ENCODE peak calls at places on chromosomes 16 and 17, in ten cellular contexts. F, Y, C, T, B, H, Z, A, N and K are unnamed samples.

GRCh38 chr16:54347961-54348360 is 61.4 kb upstream of the IRX3 start:
- DNase-seq in F (no peak), Y (no peak), C (no peak), T (peak), B (no peak), H (no peak), Z (no peak), A (no peak), N (no peak), K (no peak)

GRCh38 chr16:51298800-51299199 is 147.7 kb upstream of the SALL1 start:
- DNase-seq in F (no peak), Y (no peak), C (no peak), T (no peak), B (no peak), H (no peak), Z (no peak), A (no peak), N (no peak), K (no peak)

GRCh38 chr17:47687748-47688147 is 6.2 kb upstream of the TBKBP1 start:
- DNase-seq in F (no peak), Y (peak), C (no peak), T (peak), B (peak), H (no peak), Z (no peak), A (peak), N (no peak), K (no peak)

GRCh38 chr16:53913082-53913870 is 209.3 kb downstream of the FTO start:
- DNase-seq in F (peak), Y (no peak), C (no peak), T (peak), B (no peak), H (no peak), Z (peak), A (peak), N (peak), K (no peak)

GRCh38 chr16:10594312-10594950 is 14.0 kb upstream of the EMP2 start:
- DNase-seq in F (no peak), Y (no peak), C (no peak), T (peak), B (peak), H (no peak), Z (no peak), A (no peak), N (no peak), K (no peak)

GRCh38 chr16:31714899-31715504 is 158.6 kb upstream of the ZNF267 start:
- DNase-seq in F (no peak), Y (no peak), C (no peak), T (no peak), B (no peak), H (no peak), Z (no peak), A (no peak), N (no peak), K (no peak)

GRCh38 chr17:19011581-19011980 is 7.0 kb upstream of the FAM83G start:
- DNase-seq in F (no peak), Y (no peak), C (no peak), T (no peak), B (peak), H (no peak), Z (no peak), A (no peak), N (no peak), K (no peak)

GRCh38 chr17:42980766-42981397 is 517 bp downstream of the RUNDC1 start:
- DNase-seq in F (no peak), Y (peak), C (peak), T (peak), B (peak), H (peak), Z (no peak), A (peak), N (no peak), K (no peak)

GRCh38 chr16:69014811-69015210 is 90.6 kb upstream of the HAS3 start:
- DNase-seq in F (no peak), Y (no peak), C (no peak), T (no peak), B (no peak), H (no peak), Z (no peak), A (no peak), N (no peak), K (no peak)

GRCh38 chr17:81027038-81027437 is 7.9 kb upstream of the BAIAP2 start:
- DNase-seq in F (no peak), Y (no peak), C (no peak), T (no peak), B (peak), H (no peak), Z (no peak), A (no peak), N (no peak), K (no peak)

GRCh38 chr16:67223992-67224391 is 2.9 kb upstream of the TMEM208 start:
- DNase-seq in F (no peak), Y (no peak), C (no peak), T (no peak), B (no peak), H (no peak), Z (no peak), A (no peak), N (no peak), K (no peak)

GRCh38 chr17:15516150-15516549 is 47.1 kb downstream of the TVP23C start:
- DNase-seq in F (no peak), Y (no peak), C (no peak), T (peak), B (no peak), H (no peak), Z (no peak), A (peak), N (no peak), K (no peak)

GRCh38 chr17:68807998-68808772 is 147.0 kb downstream of the ABCA8 start:
- DNase-seq in F (no peak), Y (no peak), C (no peak), T (no peak), B (no peak), H (no peak), Z (no peak), A (peak), N (no peak), K (no peak)

GRCh38 chr17:6166492-6167179 is 96.5 kb downstream of the WSCD1 start:
- DNase-seq in F (no peak), Y (no peak), C (no peak), T (no peak), B (no peak), H (no peak), Z (no peak), A (no peak), N (no peak), K (no peak)

GRCh38 chr16:66634527-66635196 is 30.2 kb downstream of the CMTM3 start:
- DNase-seq in F (no peak), Y (no peak), C (no peak), T (no peak), B (no peak), H (no peak), Z (no peak), A (no peak), N (no peak), K (no peak)

GRCh38 chr16:66996324-66996982 is 8.1 kb downstream of the CES4A start:
- DNase-seq in F (peak), Y (no peak), C (peak), T (peak), B (no peak), H (no peak), Z (peak), A (peak), N (no peak), K (no peak)

GRCh38 chr16:66141885-66142284 is 224.6 kb upstream of the CDH5 start:
- DNase-seq in F (no peak), Y (no peak), C (no peak), T (no peak), B (no peak), H (no peak), Z (no peak), A (no peak), N (no peak), K (no peak)

GRCh38 chr17:81036128-81036891 is 1.4 kb downstream of the BAIAP2 start:
- DNase-seq in F (no peak), Y (no peak), C (peak), T (peak), B (no peak), H (no peak), Z (no peak), A (no peak), N (no peak), K (no peak)

GRCh38 chr17:7801582-7801981 is 32.4 kb upstream of the KDM6B start:
- DNase-seq in F (no peak), Y (no peak), C (no peak), T (no peak), B (no peak), H (no peak), Z (no peak), A (no peak), N (no peak), K (no peak)

GRCh38 chr16:56245197-56245596 is 53.9 kb downstream of the GNAO1 start:
- DNase-seq in F (no peak), Y (no peak), C (no peak), T (peak), B (no peak), H (no peak), Z (no peak), A (peak), N (no peak), K (no peak)

GRCh38 chr16:12801511-12802042 is 2.1 kb downstream of the CPPED1 start:
- DNase-seq in F (no peak), Y (no peak), C (no peak), T (peak), B (no peak), H (no peak), Z (peak), A (peak), N (no peak), K (no peak)

GRCh38 chr16:67546761-67547422 is 15.4 kb upstream of the CTCF start:
- DNase-seq in F (no peak), Y (peak), C (peak), T (peak), B (peak), H (peak), Z (no peak), A (peak), N (peak), K (peak)

GRCh38 chr16:53881371-53881770 is 177.4 kb downstream of the FTO start:
- DNase-seq in F (peak), Y (no peak), C (no peak), T (peak), B (no peak), H (no peak), Z (no peak), A (peak), N (no peak), K (no peak)

GRCh38 chr16:26457061-26457460 is 609.7 kb upstream of the C16orf82 start:
- DNase-seq in F (no peak), Y (no peak), C (no peak), T (no peak), B (no peak), H (no peak), Z (no peak), A (no peak), N (no peak), K (no peak)

GRCh38 chr17:146983-147761 is 9.8 kb downstream of the SCGB1C2 start:
- DNase-seq in F (no peak), Y (peak), C (peak), T (no peak), B (peak), H (no peak), Z (no peak), A (no peak), N (no peak), K (no peak)

GRCh38 chr16:85418978-85419491 is 194.1 kb upstream of the GSE1 start:
- DNase-seq in F (no peak), Y (peak), C (peak), T (no peak), B (peak), H (no peak), Z (no peak), A (no peak), N (no peak), K (no peak)

GRCh38 chr17:80727409-80727755 is 182.7 kb downstream of the RPTOR start:
- DNase-seq in F (no peak), Y (no peak), C (peak), T (no peak), B (no peak), H (no peak), Z (no peak), A (no peak), N (no peak), K (no peak)

GRCh38 chr17:57088298-57088697 is 3.3 kb downstream of the AKAP1 start:
- DNase-seq in F (no peak), Y (no peak), C (no peak), T (no peak), B (no peak), H (no peak), Z (no peak), A (no peak), N (no peak), K (no peak)

GRCh38 chr17:57086069-57086930 is 1.3 kb downstream of the AKAP1 start:
- DNase-seq in F (no peak), Y (peak), C (peak), T (peak), B (peak), H (peak), Z (no peak), A (peak), N (no peak), K (no peak)

GRCh38 chr17:57084802-57085447 is at the start of gene AKAP1:
- DNase-seq in F (peak), Y (peak), C (peak), T (peak), B (peak), H (peak), Z (peak), A (peak), N (peak), K (peak)

GRCh38 chr17:57084361-57084801 is 665 bp upstream of the AKAP1 start:
- DNase-seq in F (no peak), Y (no peak), C (no peak), T (no peak), B (no peak), H (no peak), Z (no peak), A (peak), N (no peak), K (no peak)

DNA sequence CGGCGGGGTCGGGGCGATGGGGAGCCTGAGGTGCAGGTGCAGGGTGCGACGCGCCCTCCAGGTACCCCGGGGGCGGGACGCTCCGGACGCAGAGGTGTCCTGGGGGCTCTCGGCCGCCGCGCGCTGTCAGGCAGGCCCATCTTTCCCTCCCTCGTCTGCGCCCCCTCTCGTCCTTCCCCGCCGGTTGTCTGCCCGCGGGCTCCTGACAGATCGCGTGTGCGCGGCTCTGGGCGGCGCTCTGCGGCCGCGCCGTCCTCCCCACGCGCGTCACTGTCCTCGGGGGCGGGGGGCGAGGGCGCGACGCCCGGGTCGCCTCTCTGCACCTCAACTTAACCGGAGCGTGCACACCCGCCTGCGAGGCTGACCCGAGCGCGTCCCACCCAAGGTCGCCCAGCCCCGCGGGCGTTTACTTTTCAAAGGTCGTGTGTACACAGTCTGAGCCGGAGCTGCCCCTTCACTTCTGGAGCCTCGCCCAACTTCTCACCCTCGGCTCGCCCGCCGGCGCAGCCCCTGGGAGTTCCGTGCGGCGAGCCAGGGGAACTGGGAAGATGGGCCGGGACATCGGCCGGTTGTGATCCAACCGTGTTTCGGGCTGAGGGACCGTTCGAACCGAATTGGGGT is 512 bp downstream of the AKAP1 start:
- DNase-seq in F (no peak), Y (peak), C (peak), T (peak), B (peak), H (peak), Z (no peak), A (peak), N (no peak), K (no peak)
- TF ChIP-seq CTCF in F (peak), Y (no peak), C (no peak), T (peak), B (no peak), H (peak), Z (peak), A (peak), N (peak), K (peak)

GRCh38 chr17:76188213-76189060 is 47.4 kb upstream of the FOXJ1 start:
- DNase-seq in F (no peak), Y (no peak), C (no peak), T (no peak), B (no peak), H (no peak), Z (no peak), A (peak), N (no peak), K (no peak)
- TF ChIP-seq CTCF in F (no peak), Y (no peak), C (no peak), T (no peak), B (no peak), H (no peak), Z (no peak), A (no peak), N (no peak), K (no peak)

GRCh38 chr17:67620088-67620487 is 97.6 kb upstream of the NOL11 start:
- DNase-seq in F (no peak), Y (no peak), C (no peak), T (no peak), B (no peak), H (no peak), Z (no peak), A (no peak), N (no peak), K (no peak)

GRCh38 chr17:67624886-67625656 is 92.7 kb upstream of the NOL11 start:
- DNase-seq in F (no peak), Y (no peak), C (no peak), T (no peak), B (no peak), H (no peak), Z (no peak), A (no peak), N (no peak), K (no peak)

GRCh38 chr17:67620636-67621035 is 97.1 kb upstream of the NOL11 start:
- DNase-seq in F (no peak), Y (no peak), C (no peak), T (no peak), B (no peak), H (no peak), Z (no peak), A (no peak), N (no peak), K (peak)

GRCh38 chr17:67625971-67626370 is 91.8 kb upstream of the NOL11 start:
- DNase-seq in F (no peak), Y (no peak), C (no peak), T (no peak), B (no peak), H (no peak), Z (no peak), A (no peak), N (no peak), K (no peak)

DNA sequence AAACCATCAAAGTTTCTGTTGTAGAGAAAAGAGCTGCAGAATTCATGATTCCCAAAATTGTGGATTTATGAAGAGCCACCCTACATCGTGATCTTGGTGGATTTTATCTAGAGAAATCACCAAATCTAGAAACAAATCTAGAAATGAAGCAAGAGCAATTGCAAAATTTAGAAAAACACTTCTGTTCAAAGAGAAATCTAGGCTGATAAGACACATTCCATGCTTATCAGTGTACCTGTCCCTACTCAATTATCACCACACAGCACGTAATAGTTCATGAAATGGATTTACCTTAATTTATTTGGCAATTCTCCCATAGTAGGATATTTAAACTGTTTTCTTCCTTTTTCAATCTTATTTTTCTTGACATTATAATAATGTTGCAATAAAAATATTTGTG is 94.0 kb upstream of the NOL11 start:
- DNase-seq in F (no peak), Y (no peak), C (no peak), T (no peak), B (no peak), H (no peak), Z (no peak), A (no peak), N (no peak), K (no peak)
- TF ChIP-seq CTCF in F (no peak), Y (no peak), C (no peak), T (no peak), B (no peak), H (no peak), Z (no peak), A (no peak), N (no peak), K (no peak)

DNA sequence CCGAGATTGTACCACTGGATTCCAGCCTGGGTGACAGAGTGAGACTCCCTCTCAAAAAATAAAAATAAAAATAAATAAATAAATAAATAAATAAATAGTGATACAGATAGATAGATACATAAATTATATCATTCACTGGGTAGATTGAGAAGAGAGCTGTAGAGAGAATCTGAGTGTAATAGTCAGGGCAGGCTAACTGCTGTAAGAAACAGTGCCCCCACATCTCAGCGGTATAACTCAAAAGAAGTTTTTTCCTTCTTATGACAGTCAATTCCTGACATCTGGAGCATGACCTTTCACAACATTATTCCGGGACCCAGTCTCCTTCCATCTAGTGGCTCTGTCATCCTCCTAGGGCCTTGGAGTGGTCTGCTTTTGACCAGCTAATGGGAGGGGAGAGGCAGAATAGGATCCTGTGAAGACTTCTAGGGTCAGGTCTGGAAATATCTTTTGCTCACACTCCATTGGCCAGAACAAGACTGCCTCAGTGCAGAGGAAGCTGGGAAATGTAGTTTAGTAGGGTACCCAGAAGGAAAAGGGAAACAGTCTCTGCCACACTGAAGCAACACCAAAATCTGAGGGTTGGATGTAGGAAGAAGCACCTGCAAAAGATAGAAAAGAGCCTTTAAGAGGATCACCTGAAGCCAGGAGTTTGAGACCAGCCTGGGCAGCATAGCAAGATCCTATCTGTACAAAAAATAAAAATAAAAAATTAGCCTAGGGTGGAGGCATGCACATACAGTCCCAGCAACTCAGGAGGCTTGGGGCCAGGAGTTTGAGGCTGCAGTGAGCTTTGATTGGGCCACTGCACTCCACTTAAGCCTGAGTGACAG is 3.0 kb upstream of the QPRT start:
- DNase-seq in F (no peak), Y (no peak), C (no peak), T (peak), B (no peak), H (no peak), Z (no peak), A (peak), N (no peak), K (no peak)
- TF ChIP-seq CTCF in F (no peak), Y (no peak), C (no peak), T (no peak), B (no peak), H (no peak), Z (no peak), A (no peak), N (no peak), K (no peak)

GRCh38 chr17:61385869-61386245 is 13.8 kb upstream of the TBX2 start:
- DNase-seq in F (no peak), Y (peak), C (no peak), T (peak), B (peak), H (no peak), Z (no peak), A (peak), N (no peak), K (no peak)
- TF ChIP-seq CTCF in F (no peak), Y (no peak), C (no peak), T (no peak), B (no peak), H (no peak), Z (no peak), A (peak), N (no peak), K (no peak)

DNA sequence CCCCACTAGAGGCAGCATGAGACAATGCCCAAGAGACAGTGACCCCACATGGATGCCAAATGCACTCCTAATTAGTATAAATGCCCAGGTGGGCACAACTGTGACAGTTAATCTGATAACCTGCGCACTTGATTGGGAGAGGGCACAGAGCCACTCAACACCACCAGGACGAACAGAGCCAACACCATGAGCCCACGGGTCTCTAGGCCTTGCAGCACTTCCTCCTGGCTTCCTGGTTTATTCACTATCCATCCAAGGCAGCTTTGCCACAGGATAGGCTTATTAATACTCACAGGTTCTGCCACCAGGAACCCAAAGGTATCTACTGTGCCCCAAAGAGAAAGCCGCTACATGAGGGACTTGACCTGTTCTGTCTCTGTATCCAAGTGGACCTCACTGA is 14.9 kb downstream of the AXIN2 start:
- DNase-seq in F (no peak), Y (no peak), C (no peak), T (no peak), B (no peak), H (no peak), Z (no peak), A (no peak), N (no peak), K (no peak)
- TF ChIP-seq CTCF in F (no peak), Y (no peak), C (no peak), T (no peak), B (no peak), H (no peak), Z (no peak), A (no peak), N (no peak), K (no peak)